ENCODE peak calls at places on chromosomes 11 and 22, in six cellular contexts. Q is testis, N is cardiac muscle cell, P is K562, G is fibroblast of the aortic adventitia, C is sigmoid colon. Z is an unnamed sample.

GRCh38 chr22:47199949-47200272 is 437.5 kb downstream of the TBC1D22A start:
- DNase-seq in Q (no peak), N (no peak), C (no peak), G (no peak), P (no peak), Z (no peak)

GRCh38 chr11:63814383-63814736 is 1.1 kb downstream of the SPINDOC start:
- DNase-seq in N (no peak), C (no peak), P (no peak), G (no peak), Q (no peak), Z (no peak)

GRCh38 chr11:11843233-11843632 is 1.5 kb downstream of the USP47 start:
- DNase-seq in G (peak; percentile 68), P (peak; percentile 55), N (peak; percentile 28), C (no peak), Q (no peak), Z (peak; percentile 74)

GRCh38 chr11:115208808-115209259 is 295.4 kb downstream of the CADM1 start:
- DNase-seq in N (no peak), G (no peak), Q (no peak), P (no peak), C (no peak), Z (no peak)

GRCh38 chr11:72836111-72836510 is 21.9 kb downstream of the ATG16L2 start:
- DNase-seq in Q (no peak), N (no peak), C (peak; percentile 66), P (no peak), G (no peak), Z (no peak)

GRCh38 chr11:44832452-44832851 is 105.7 kb downstream of the TSPAN18 start:
- DNase-seq in P (no peak), N (no peak), G (no peak), Q (no peak), C (no peak), Z (no peak)

GRCh38 chr22:47872761-47873535 is 1110.5 kb downstream of the TBC1D22A start:
- DNase-seq in C (no peak), Q (no peak), G (no peak), N (no peak), P (no peak), Z (no peak)

GRCh38 chr11:128686745-128687177 is 7.1 kb upstream of the FLI1 start:
- DNase-seq in P (no peak), G (peak; percentile 43), Q (peak; percentile 36), C (peak; percentile 70), N (peak; percentile 54), Z (no peak)

GRCh38 chr11:78220218-78221157 is 31.8 kb downstream of the USP35 start:
- DNase-seq in Q (no peak), P (no peak), N (no peak), C (no peak), G (no peak), Z (no peak)

GRCh38 chr22:28297504-28297903 is 378.4 kb upstream of the PITPNB start:
- DNase-seq in G (no peak), N (no peak), Q (no peak), P (no peak), C (no peak), Z (no peak)

GRCh38 chr11:124798991-124799383 is 1.2 kb downstream of the MSANTD2 start:
- DNase-seq in P (no peak), N (peak; percentile 32), Q (peak; percentile 33), G (peak; percentile 81), C (no peak), Z (peak; percentile 51)

GRCh38 chr22:39979048-39979447 is 15.7 kb upstream of the FAM83F start:
- DNase-seq in C (no peak), P (no peak), G (no peak), N (no peak), Q (no peak), Z (no peak)

GRCh38 chr22:30115705-30116104 is 35.4 kb downstream of the HORMAD2 start:
- DNase-seq in Q (no peak), C (no peak), P (no peak), N (no peak), G (no peak), Z (no peak)

GRCh38 chr11:12494699-12495098 is 117.3 kb downstream of the PARVA start:
- DNase-seq in G (peak; percentile 85), P (no peak), Q (no peak), C (no peak), N (no peak), Z (peak; percentile 18)

GRCh38 chr11:67634366-67635230 is 4.9 kb upstream of the NUDT8 start:
- DNase-seq in P (no peak), C (peak; percentile 54), G (no peak), Q (no peak), N (no peak), Z (no peak)

GRCh38 chr11:76626921-76627391 is 43.6 kb downstream of the LRRC32 start:
- DNase-seq in P (no peak), C (peak; percentile 52), G (no peak), Q (no peak), N (no peak), Z (peak; percentile 14)

GRCh38 chr11:88414981-88415391 is 77.5 kb upstream of the CTSC start:
- DNase-seq in G (peak; percentile 6), Q (no peak), C (no peak), P (no peak), N (no peak), Z (peak; percentile 58)

GRCh38 chr11:112655386-112655785 is 305.8 kb upstream of the NCAM1 start:
- DNase-seq in G (peak; percentile 97), C (peak; percentile 84), N (peak; percentile 38), Q (peak; percentile 83), P (no peak), Z (peak; percentile 30)

GRCh38 chr11:107999759-108000455 is 8.8 kb upstream of the CUL5 start:
- DNase-seq in N (peak; percentile 84), P (peak; percentile 84), Q (no peak), C (no peak), G (peak; percentile 21), Z (peak; percentile 61)

GRCh38 chr11:69240332-69241074 is 53.5 kb upstream of the MYEOV start:
- DNase-seq in G (peak; percentile 18), C (no peak), N (no peak), Q (peak; percentile 14), P (no peak), Z (peak; percentile 41)

GRCh38 chr11:26621147-26621546 is 49.1 kb upstream of the MUC15 start:
- DNase-seq in Q (no peak), C (no peak), G (peak; percentile 73), N (no peak), P (no peak), Z (peak; percentile 73)

GRCh38 chr22:36461665-36462474 is 19.6 kb downstream of the TXN2 start:
- DNase-seq in Q (peak; percentile 38), C (peak; percentile 72), G (peak; percentile 88), P (no peak), N (peak; percentile 80), Z (peak; percentile 77)

GRCh38 chr22:23105304-23105703 is 35.0 kb downstream of the GNAZ start:
- DNase-seq in P (no peak), Q (no peak), N (no peak), C (no peak), G (no peak), Z (no peak)

GRCh38 chr22:36369922-36370781 is 17.6 kb downstream of the MYH9 start:
- DNase-seq in N (peak; percentile 77), C (peak; percentile 86), P (peak; percentile 58), G (peak; percentile 62), Q (peak; percentile 44), Z (peak; percentile 82)

GRCh38 chr11:20088368-20089260 is 71.7 kb downstream of the DBX1 start:
- DNase-seq in N (no peak), G (peak; percentile 67), P (no peak), Q (no peak), C (no peak), Z (no peak)

GRCh38 chr22:37735054-37735453 is 38.2 kb downstream of the TRIOBP start:
- DNase-seq in P (peak; percentile 78), N (peak; percentile 75), Q (peak; percentile 74), C (peak; percentile 75), G (no peak), Z (no peak)
- TF ChIP-seq CTCF in P (peak; percentile 74), N (peak; percentile 27), Q (peak; percentile 4), C (peak; percentile 16), G (peak; percentile 51), Z (peak; percentile 18)

GRCh38 chr22:48897638-48897954 is 930.1 kb downstream of the BRD1 start:
- DNase-seq in C (peak; percentile 48), Q (no peak), G (no peak), N (no peak), P (no peak), Z (no peak)
- TF ChIP-seq CTCF in C (no peak), Q (no peak), G (no peak), N (no peak), P (no peak), Z (no peak)

DNA sequence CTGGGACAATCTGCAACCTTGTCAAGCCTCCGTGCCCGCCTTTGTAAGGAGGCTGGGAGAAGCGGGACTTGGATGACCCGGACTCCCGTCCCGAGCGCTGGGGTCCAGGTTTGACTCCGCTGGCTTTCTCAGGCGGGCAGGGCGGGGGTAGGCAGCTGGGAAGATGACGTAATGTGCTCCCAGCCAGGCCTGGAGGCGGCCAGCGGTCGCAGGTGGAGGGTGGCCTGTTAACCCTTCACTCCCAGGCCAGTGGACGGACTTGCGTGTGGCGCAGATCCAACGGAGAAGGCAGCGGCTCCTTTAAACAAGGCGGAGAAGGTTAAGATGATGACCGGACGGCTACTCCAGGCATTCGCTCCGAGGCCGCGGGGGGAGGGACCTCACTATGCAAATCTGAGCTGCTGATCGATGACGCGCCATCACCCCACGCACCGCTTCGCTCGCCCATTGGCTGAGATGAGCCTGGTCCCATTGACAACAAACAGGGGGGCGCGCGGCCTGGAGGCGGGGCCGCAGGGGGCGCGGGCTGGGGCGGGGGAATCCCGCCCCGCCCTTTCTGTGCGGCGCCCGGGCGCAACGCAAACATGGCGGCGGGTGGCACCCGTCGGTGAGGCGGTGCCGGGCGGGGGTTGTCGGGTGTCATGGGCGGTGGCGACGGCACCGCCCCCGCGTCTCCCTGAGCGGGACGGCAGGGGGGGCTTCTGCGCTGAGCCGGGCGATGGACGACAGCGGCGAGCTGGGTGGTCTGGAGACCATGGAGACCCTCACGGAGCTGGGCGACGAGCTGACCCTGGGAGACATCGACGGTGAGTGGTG is at the start of gene SREBF2:
- DNase-seq in N (peak; percentile 100), C (peak; percentile 100), G (peak; percentile 99), P (peak; percentile 96), Q (peak; percentile 100), Z (peak; percentile 100)
- TF ChIP-seq CTCF in N (no peak), C (no peak), G (no peak), P (no peak), Q (peak; percentile 14), Z (no peak)

GRCh38 chr11:46916251-46916650 is 2.1 kb downstream of the LRP4 start:
- DNase-seq in P (no peak), C (no peak), N (no peak), G (no peak), Q (no peak), Z (no peak)

GRCh38 chr11:46914910-46915309 is 3.4 kb downstream of the LRP4 start:
- DNase-seq in C (no peak), N (no peak), Q (no peak), G (no peak), P (no peak), Z (no peak)

GRCh38 chr11:46917109-46918086 is 952 bp downstream of the LRP4 start:
- DNase-seq in C (peak; percentile 65), G (no peak), N (no peak), Q (no peak), P (peak; percentile 19), Z (no peak)

GRCh38 chr11:46918087-46918751 is at the start of gene LRP4:
- DNase-seq in Q (no peak), C (peak; percentile 68), G (no peak), P (peak; percentile 72), N (peak; percentile 81), Z (no peak)

DNA sequence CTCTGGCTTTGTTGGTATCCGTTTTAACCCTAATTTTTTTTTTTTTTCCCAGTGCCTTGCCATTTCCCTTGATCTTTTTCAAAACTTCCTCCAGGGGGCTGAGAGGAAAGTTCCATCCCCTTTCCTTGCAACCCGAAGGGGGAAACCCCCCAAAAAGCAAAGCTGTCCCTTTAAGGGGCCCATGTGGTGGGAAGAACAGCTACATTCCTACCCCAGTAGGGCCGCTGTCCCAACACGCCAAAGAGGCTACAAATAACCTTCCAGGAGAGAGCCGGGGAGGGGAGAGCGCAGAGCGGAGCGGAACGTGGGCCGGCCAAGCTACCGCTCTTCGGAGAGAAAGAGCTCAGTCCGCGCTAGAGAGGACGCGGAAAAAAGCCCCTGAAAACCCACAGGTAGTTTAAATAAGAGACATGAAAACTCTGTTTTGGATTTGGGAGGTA is 1.7 kb downstream of the LRP4 start:
- DNase-seq in N (peak; percentile 87), G (peak; percentile 82), P (peak; percentile 47), C (peak; percentile 88), Q (peak; percentile 65), Z (peak; percentile 65)
- TF ChIP-seq CTCF in N (peak; percentile 40), G (peak; percentile 47), P (peak; percentile 2), C (no peak), Q (no peak), Z (no peak)

Z was measured in MCF 10A.